ENCODE peak calls at places on chromosomes 1 and 21, in seven cellular contexts. B is activated T-cell treated with anti-CD3 and anti-CD28 coated beads, Interleukin-2, amount 50 U/mL, for 48 hours; Z is mesendoderm; O is WTC11; X is stimulated activated CD4-positive, alpha-beta T cell treated with anti-CD3 and anti-CD28 coated beads, Interleukin-1b, Interleukin-23, amount 100 ng/mL, for 1 hour; M is activated CD4-positive, alpha-beta T cell treated with anti-CD3 and anti-CD28 coated beads for 24 hours; S is dorsolateral prefrontal cortex. F is an unnamed sample.

GRCh38 chr1:30678209-30678608 is 45.2 kb downstream of the MATN1 start:
- DNase-seq in B (no peak), X (no peak), M (no peak), O (no peak), Z (no peak), S (peak; percentile 0), F (no peak)

GRCh38 chr1:21773585-21773984 is 9.4 kb downstream of the USP48 start:
- DNase-seq in M (no peak), O (no peak), B (no peak), X (no peak), Z (no peak), S (no peak), F (no peak)

GRCh38 chr1:60825593-60825992 is 256.8 kb upstream of the NFIA start:
- DNase-seq in X (no peak), O (peak; percentile 13), Z (peak; percentile 27), M (no peak), B (no peak), S (no peak), F (no peak)

GRCh38 chr1:155007253-155007828 is 4.7 kb downstream of the ZBTB7B start:
- DNase-seq in M (no peak), O (no peak), B (no peak), X (no peak), Z (no peak), S (no peak), F (no peak)

GRCh38 chr21:46052703-46053651 is 44.9 kb upstream of the COL6A2 start:
- DNase-seq in X (no peak), O (no peak), S (no peak), Z (peak; percentile 49), B (peak; percentile 65), M (peak; percentile 25), F (peak; percentile 59)

GRCh38 chr1:21661886-21662285 is 7.3 kb downstream of the RAP1GAP start:
- DNase-seq in S (no peak), M (no peak), X (no peak), Z (no peak), O (no peak), B (no peak), F (no peak)

GRCh38 chr21:31413698-31414097 is 69.6 kb upstream of the TIAM1 start:
- DNase-seq in B (no peak), M (no peak), S (no peak), X (no peak), O (no peak), Z (no peak), F (no peak)

GRCh38 chr1:160800142-160800541 is 4.2 kb downstream of the LY9 start:
- DNase-seq in B (peak; percentile 14), X (no peak), O (no peak), M (no peak), S (no peak), Z (no peak), F (no peak)

GRCh38 chr1:49333946-49334345 is 557.3 kb upstream of the BEND5 start:
- DNase-seq in O (no peak), X (no peak), S (no peak), Z (no peak), B (no peak), M (no peak), F (no peak)

GRCh38 chr1:29478879-29479278 is 242.6 kb downstream of the PTPRU start:
- DNase-seq in B (no peak), O (no peak), M (no peak), Z (no peak), S (no peak), X (no peak), F (no peak)

GRCh38 chr1:21291964-21292363 is 1.7 kb upstream of the ECE1 start:
- DNase-seq in Z (no peak), S (no peak), M (no peak), B (no peak), O (no peak), X (no peak), F (no peak)

GRCh38 chr1:119778886-119779560 is 10.3 kb upstream of the HMGCS2 start:
- DNase-seq in O (no peak), B (no peak), M (no peak), Z (no peak), S (no peak), X (no peak), F (no peak)

GRCh38 chr1:180181048-180181447 is 26.4 kb downstream of the QSOX1 start:
- DNase-seq in Z (peak; percentile 17), O (peak; percentile 44), X (no peak), B (peak; percentile 40), S (peak; percentile 16), M (no peak), F (no peak)

GRCh38 chr1:197598935-197599334 is 176.3 kb downstream of the DENND1B start:
- DNase-seq in O (no peak), S (no peak), X (no peak), M (no peak), Z (no peak), B (no peak), F (no peak)

GRCh38 chr1:72007312-72007711 is 275.0 kb downstream of the NEGR1 start:
- DNase-seq in S (no peak), B (no peak), M (no peak), O (no peak), X (no peak), Z (no peak), F (no peak)

GRCh38 chr1:61790837-61791236 is 48.6 kb downstream of the PATJ start:
- DNase-seq in O (no peak), B (no peak), S (no peak), Z (no peak), M (no peak), X (no peak), F (no peak)

GRCh38 chr21:43188181-43188580 is 19.4 kb downstream of the CRYAA start:
- DNase-seq in M (no peak), Z (no peak), X (no peak), O (peak; percentile 2), S (no peak), B (no peak), F (no peak)

GRCh38 chr1:179178965-179179364 is 50.5 kb downstream of the ABL2 start:
- DNase-seq in M (no peak), O (no peak), B (no peak), Z (no peak), X (no peak), S (no peak), F (no peak)

GRCh38 chr1:39720094-39720999 is 18.3 kb upstream of the PPIE start:
- DNase-seq in Z (peak; percentile 52), O (no peak), S (no peak), B (no peak), M (no peak), X (no peak), F (no peak)

GRCh38 chr1:14687147-14687546 is 88.7 kb downstream of the KAZN start:
- DNase-seq in S (no peak), M (no peak), O (no peak), B (no peak), X (no peak), Z (no peak), F (no peak)

GRCh38 chr1:209190591-209191241 is 392.8 kb upstream of the CAMK1G start:
- DNase-seq in X (no peak), M (no peak), Z (peak; percentile 92), B (peak; percentile 44), O (peak; percentile 86), S (peak; percentile 47), F (no peak)